ENCODE peak calls at places on chromosomes 11 and 22, in eight cellular contexts. W, T, X, R, C, S, A and L are unnamed samples.

GRCh38 chr11:130827697-130828377 is 88.4 kb downstream of the SNX19 start:
- DNase-seq in R (peak; percentile 82), C (peak; percentile 38), W (peak; percentile 34), A (peak; percentile 80), T (peak; percentile 56), S (peak; percentile 74), X (peak; percentile 80), L (no peak)

GRCh38 chr22:19757140-19757984 is 3.2 kb upstream of the TBX1 start:
- DNase-seq in S (no peak), R (no peak), A (no peak), C (no peak), T (no peak), X (no peak), W (no peak), L (no peak)

GRCh38 chr22:44698531-44699421 is 3.2 kb upstream of the PRR5 start:
- DNase-seq in X (peak; percentile 81), A (no peak), C (peak; percentile 26), T (no peak), S (no peak), R (peak; percentile 94), W (peak; percentile 59), L (no peak)

GRCh38 chr11:119805663-119806062 is 76.7 kb upstream of the NECTIN1 start:
- DNase-seq in R (no peak), T (no peak), S (no peak), X (no peak), A (no peak), C (no peak), W (no peak), L (no peak)

GRCh38 chr22:23137905-23138520 is 3.8 kb downstream of the RSPH14 start:
- DNase-seq in X (no peak), S (no peak), C (no peak), R (no peak), A (no peak), W (no peak), T (peak; percentile 84), L (no peak)

GRCh38 chr11:59224419-59224928 is 11.7 kb upstream of the MPEG1 start:
- DNase-seq in R (no peak), A (no peak), X (peak; percentile 73), C (no peak), T (no peak), W (no peak), S (no peak), L (no peak)

GRCh38 chr22:19545935-19546207 is 21.7 kb upstream of the CLDN5 start:
- DNase-seq in X (no peak), A (no peak), R (no peak), S (no peak), C (no peak), W (no peak), T (peak; percentile 28), L (no peak)

GRCh38 chr11:72787262-72788104 is 6.4 kb downstream of the STARD10 start:
- DNase-seq in W (no peak), C (no peak), S (no peak), R (no peak), T (peak; percentile 71), A (no peak), X (no peak), L (no peak)

GRCh38 chr11:118790357-118791014 is 478 bp downstream of the DDX6 start:
- DNase-seq in S (peak; percentile 43), C (peak; percentile 50), A (peak; percentile 63), R (peak; percentile 56), X (peak; percentile 86), T (peak; percentile 86), W (peak; percentile 64), L (peak; percentile 31)

GRCh38 chr11:36822829-36823228 is 224.8 kb upstream of the RAG2 start:
- DNase-seq in T (no peak), R (no peak), S (no peak), A (no peak), C (no peak), W (no peak), X (no peak), L (no peak)

GRCh38 chr11:45890886-45891550 is 5.6 kb downstream of the MAPK8IP1 start:
- DNase-seq in S (no peak), R (no peak), W (no peak), X (no peak), C (no peak), T (no peak), A (no peak), L (no peak)

GRCh38 chr11:45889966-45890365 is 4.5 kb downstream of the MAPK8IP1 start:
- DNase-seq in T (no peak), R (no peak), X (no peak), S (no peak), W (no peak), A (no peak), C (no peak), L (no peak)

GRCh38 chr11:45894555-45895247 is 9.2 kb downstream of the MAPK8IP1 start:
- DNase-seq in C (no peak), T (no peak), X (no peak), S (no peak), A (no peak), W (no peak), R (no peak), L (no peak)

GRCh38 chr11:45895553-45896259 is 10.3 kb downstream of the MAPK8IP1 start:
- DNase-seq in A (no peak), X (no peak), R (no peak), C (no peak), T (no peak), S (no peak), W (no peak), L (no peak)

DNA sequence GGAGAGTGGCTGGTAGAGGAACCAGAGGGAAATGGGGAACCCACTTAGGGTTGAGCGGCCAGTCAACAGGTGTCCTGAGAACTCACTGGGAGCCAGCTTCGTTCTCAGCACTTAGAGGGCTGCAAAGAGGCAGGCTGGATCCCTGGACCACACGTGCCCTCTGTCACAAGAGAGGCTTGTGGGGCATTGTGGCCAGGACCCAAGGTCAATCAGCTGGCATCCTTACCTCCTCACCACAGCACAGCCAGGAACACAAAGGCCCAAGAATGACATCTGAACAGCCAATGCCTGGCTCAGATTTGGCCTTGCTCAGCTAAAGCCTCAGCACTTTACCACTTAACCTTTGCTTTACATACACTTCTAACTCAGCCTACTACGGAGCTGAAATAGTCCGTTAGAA is 7.4 kb downstream of the MAPK8IP1 start:
- DNase-seq in W (no peak), X (no peak), S (no peak), T (no peak), R (no peak), A (no peak), C (no peak), L (no peak)
- H3K4me1 ChIP-seq in W (no peaks in the 10 kb centered on the region), X (no peaks in the 10 kb centered on the region), S (no peaks in the 10 kb centered on the region), T (no peaks in the 10 kb centered on the region), R (no peaks in the 10 kb centered on the region), A (no peaks in the 10 kb centered on the region), C (peaks cover 27% of the 10 kb centered on the region), L (no peaks in the 10 kb centered on the region)

GRCh38 chr22:38271101-38271500 is 1.7 kb downstream of the TMEM184B start:
- DNase-seq in S (no peak), T (no peak), R (no peak), C (no peak), X (no peak), A (no peak), W (no peak), L (no peak)

GRCh38 chr22:38273135-38273761 is 438 bp upstream of the TMEM184B start:
- DNase-seq in C (no peak), W (no peak), X (no peak), T (no peak), S (no peak), R (no peak), A (no peak), L (no peak)

GRCh38 chr22:38271927-38272372 is 860 bp downstream of the TMEM184B start:
- DNase-seq in T (peak; percentile 61), R (no peak), A (no peak), W (no peak), X (no peak), C (no peak), S (peak; percentile 71), L (no peak)

GRCh38 chr22:38270091-38270972 is 2.5 kb downstream of the TMEM184B start:
- DNase-seq in R (peak; percentile 14), X (no peak), C (no peak), A (no peak), W (no peak), T (no peak), S (no peak), L (no peak)

DNA sequence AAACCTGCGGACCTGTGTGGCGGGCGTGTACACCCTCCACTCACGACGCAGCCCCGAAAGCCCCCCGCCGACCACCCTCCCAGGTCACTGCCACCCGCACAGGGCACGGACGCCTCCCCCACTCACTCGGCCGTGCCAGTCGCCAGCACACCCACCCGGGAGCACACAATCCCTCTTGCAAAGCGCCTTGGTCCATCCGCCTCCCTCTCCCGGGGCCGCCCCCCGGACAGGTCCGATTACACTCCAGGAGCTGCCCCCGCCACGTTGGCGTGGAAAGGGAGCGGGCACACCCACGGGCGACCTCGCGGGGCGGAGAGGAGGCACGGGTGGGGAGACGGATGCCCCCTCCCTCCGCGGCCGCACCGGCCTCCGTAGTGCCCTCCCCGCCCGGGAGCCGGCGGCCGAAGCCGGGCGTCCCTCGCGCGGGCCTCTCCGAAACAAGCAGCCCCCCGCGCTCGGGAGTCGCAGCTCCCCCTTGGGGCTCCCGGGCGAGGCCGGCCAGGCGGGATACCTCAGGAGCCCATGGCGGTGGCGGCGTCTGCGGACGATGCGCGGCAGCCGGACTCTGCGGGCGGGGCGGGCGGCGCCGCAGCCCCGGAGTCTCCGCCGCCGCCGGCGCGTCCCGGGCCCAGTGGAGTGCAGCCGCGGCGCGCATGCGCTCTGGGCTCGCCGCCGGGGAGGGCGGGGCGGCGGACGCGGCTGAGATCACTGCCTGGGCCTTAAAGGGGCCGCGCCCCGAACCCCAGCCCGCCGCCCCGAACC is at the start of gene TMEM184B:
- DNase-seq in C (peak; percentile 66), R (peak; percentile 58), S (peak; percentile 86), W (peak; percentile 81), T (peak; percentile 90), A (peak; percentile 55), X (peak; percentile 89), L (no peak)
- TF ChIP-seq POLR2A in C (peak; percentile 96), R (peak; percentile 86), S (no peak), W (peak; percentile 99), T (peak; percentile 49), A (peak; percentile 75), X (peak; percentile 50), L (peak; percentile 90)

GRCh38 chr11:122697636-122698167 is 42.2 kb downstream of the UBASH3B start:
- DNase-seq in W (no peak), X (no peak), S (no peak), T (peak; percentile 77), R (peak; percentile 84), A (no peak), C (no peak), L (no peak)
- H3K4me1 ChIP-seq in W (no peaks in the 10 kb centered on the region), X (peaks cover 2% of the 10 kb centered on the region), S (no peaks in the 10 kb centered on the region), T (peaks cover 3% of the 10 kb centered on the region), R (peaks cover 4% of the 10 kb centered on the region), A (peaks cover 19% of the 10 kb centered on the region), C (no peaks in the 10 kb centered on the region), L (peaks cover 13% of the 10 kb centered on the region)

DNA sequence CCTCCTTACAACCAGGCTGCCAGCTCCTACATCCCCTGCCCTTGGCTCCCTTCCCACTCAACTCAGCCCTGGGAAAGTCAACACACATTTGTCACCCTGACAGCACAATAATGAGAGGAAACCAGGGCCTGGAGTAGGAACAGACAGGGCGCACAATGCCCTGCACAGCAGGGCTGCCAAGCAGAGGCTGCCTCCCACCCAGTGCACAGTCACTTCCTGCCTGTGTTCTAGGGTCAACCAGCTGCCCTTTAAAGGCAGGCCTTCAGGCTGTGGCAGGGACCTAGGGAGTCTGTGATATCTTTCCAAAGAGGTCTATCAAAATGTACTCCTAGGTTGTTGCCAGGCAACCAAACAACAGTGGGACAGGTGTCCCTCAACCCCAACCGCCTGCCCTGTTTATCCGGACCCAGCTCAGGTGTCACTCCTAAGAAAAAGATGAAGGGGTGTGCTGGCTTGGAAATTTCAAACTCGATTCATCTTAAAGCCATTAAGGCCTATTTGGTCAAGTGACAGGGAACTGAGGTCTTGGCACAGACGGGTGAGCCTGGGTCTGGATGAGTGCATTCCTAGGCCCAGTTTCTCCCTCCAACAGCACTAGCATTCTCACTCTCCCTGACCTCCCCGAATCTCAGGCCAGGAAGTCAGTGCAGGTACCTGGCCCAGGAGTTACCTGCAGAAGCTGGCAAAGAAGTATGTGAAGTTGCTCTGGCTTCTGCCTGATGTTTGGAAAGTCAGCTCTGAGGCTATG is 110.3 kb upstream of the PITPNB start:
- DNase-seq in A (peak; percentile 35), S (peak; percentile 82), T (no peak), W (no peak), R (peak; percentile 49), C (no peak), X (no peak), L (no peak)
- TF ChIP-seq POLR2A in A (no peak), S (no peak), T (no peak), W (no peak), R (no peak), C (no peak), X (no peak), L (no peak)